ENCODE peak calls at places on chromosomes 16 and 17, in seven cellular contexts. R, X, I, W, E, U and O are unnamed samples. For H3K4me1, the result is how much of the 10 kb centered on the place peaks cover.

GRCh38 chr16:12293017-12293618 is 316.6 kb downstream of the SNX29 start:
- DNase-seq in E (no peak), W (no peak), U (no peak), R (peak), I (no peak), X (no peak), O (peak)

GRCh38 chr17:72358465-72358864 is 237.6 kb downstream of the SOX9 start:
- DNase-seq in I (no peak), U (no peak), E (peak), X (no peak), W (no peak), R (no peak), O (no peak)

GRCh38 chr17:32877164-32877764 is 340 bp upstream of the MYO1D start:
- DNase-seq in R (peak), E (peak), U (peak), W (peak), X (peak), I (peak), O (peak)

GRCh38 chr17:8124350-8125195 is 667 bp upstream of the HES7 start:
- DNase-seq in E (no peak), I (peak), X (no peak), W (no peak), U (no peak), R (peak), O (no peak)

GRCh38 chr17:45342306-45342705 is 25.5 kb upstream of the MAP3K14 start:
- DNase-seq in W (no peak), I (no peak), R (no peak), E (no peak), X (no peak), U (no peak), O (no peak)

GRCh38 chr16:89246903-89247733 is 29.6 kb downstream of the ZNF778 start:
- DNase-seq in W (peak), R (peak), U (peak), X (peak), E (peak), I (peak), O (peak)

GRCh38 chr16:25110392-25110947 is 1.1 kb upstream of the LCMT1 start:
- DNase-seq in I (peak), R (no peak), E (no peak), U (no peak), W (no peak), X (no peak), O (no peak)

GRCh38 chr17:63173903-63174302 is 207.9 kb downstream of the TANC2 start:
- DNase-seq in U (no peak), E (no peak), X (no peak), R (no peak), I (no peak), W (no peak), O (no peak)

GRCh38 chr16:48501516-48502377 is 108.2 kb downstream of the N4BP1 start:
- DNase-seq in R (peak), I (no peak), U (peak), W (no peak), X (no peak), E (no peak), O (peak)

GRCh38 chr17:58327363-58328194 is 1.0 kb downstream of the TSPOAP1 start:
- DNase-seq in R (no peak), E (no peak), U (no peak), I (peak), X (peak), W (no peak), O (no peak)
- H3K4me3 ChIP-seq in R (no peak), E (no peak), U (no peak), I (peak), X (peak), W (peak), O (no peak)

DNA sequence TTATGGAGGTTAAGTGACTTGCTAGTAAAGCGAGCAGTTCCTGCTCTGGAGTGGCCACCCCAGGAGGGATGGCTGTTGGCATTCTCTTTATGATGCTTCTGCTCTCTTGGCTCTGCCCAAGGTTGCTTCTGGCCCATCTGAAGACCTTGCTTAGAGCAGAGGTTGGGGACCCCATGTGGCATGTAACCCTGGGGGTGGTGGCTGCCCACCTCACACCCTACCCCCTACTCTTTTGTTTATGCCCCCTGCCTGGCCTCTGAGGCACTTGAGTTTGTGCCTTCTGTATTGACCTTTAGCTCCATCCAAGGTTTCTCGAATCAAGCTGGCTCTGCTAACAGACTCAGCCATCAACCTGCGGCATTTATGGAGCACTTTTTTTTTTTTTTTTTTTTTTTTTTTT is 214.6 kb downstream of the MSI2 start:
- DNase-seq in I (no peak), W (no peak), X (no peak), R (no peak), U (no peak), E (no peak), O (no peak)
- H3K4me1 ChIP-seq in I (under half), W (under half), X (under half), R (under half), U (under half), E (under half), O (under half)

GRCh38 chr17:17987901-17988300 is 15.2 kb downstream of the DRC3 start:
- DNase-seq in E (no peak), R (no peak), U (no peak), I (no peak), X (no peak), W (no peak), O (no peak)

GRCh38 chr17:17989618-17990017 is 17.0 kb downstream of the DRC3 start:
- DNase-seq in X (no peak), W (no peak), U (no peak), E (no peak), R (no peak), I (no peak), O (no peak)

GRCh38 chr17:17989081-17989480 is 16.4 kb downstream of the DRC3 start:
- DNase-seq in R (no peak), E (no peak), X (no peak), I (no peak), U (no peak), W (no peak), O (no peak)

GRCh38 chr17:17988427-17988945 is 15.8 kb downstream of the DRC3 start:
- DNase-seq in R (no peak), X (no peak), E (no peak), I (no peak), U (no peak), W (no peak), O (no peak)

GRCh38 chr17:17990282-17990681 is 17.6 kb downstream of the DRC3 start:
- DNase-seq in R (no peak), X (no peak), E (peak), W (no peak), U (no peak), I (no peak), O (no peak)
- H3K27ac ChIP-seq in R (no peak), X (no peak), E (peak), W (peak), U (no peak), I (no peak), O (no peak)

DNA sequence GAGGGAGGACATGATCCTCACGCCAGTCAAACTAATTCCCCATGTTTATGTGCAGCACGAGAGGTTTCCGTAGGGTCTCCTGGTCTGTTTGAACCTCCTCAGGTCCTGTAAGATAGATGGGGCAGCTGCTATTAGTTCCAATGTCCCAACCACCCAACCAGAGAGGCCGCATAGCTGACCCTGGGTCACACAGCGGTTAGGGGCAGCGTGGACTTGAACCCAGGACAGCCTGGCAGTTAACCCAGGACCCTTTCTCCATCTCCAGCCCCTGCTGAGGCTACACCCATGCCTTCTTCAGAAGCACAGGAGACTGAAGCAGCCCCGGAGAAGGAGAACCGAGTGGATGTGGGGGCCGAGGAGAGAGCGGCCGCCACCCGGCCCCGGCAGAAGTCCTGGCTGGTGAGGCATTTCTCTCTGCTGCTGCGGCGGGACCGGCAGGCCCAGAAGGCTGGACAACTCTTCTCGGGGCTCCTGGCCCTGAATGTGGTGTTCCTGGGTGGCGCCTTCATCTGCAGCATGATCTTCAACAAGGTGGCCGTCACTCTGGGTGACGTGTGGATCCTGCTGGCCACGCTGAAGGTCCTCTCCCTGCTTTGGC is 5.5 kb downstream of the OTOP3 start:
- DNase-seq in I (no peak), U (no peak), R (no peak), W (no peak), E (no peak), X (no peak), O (no peak)
- H3K4me3 ChIP-seq in I (no peak), U (no peak), R (no peak), W (no peak), E (no peak), X (no peak), O (no peak)